ENCODE peak calls at places on chromosome 2, in eight cellular contexts. One of them, this sample, is unnamed.

GRCh38 chr2:108171652-108172051 is 68.1 kb upstream of the SULT1C3 start:
- DNase-seq in pancreas: no peak
- DNase-seq in fibroblast of lung: no peak
- DNase-seq in tibial artery: no peak
- DNase-seq in upper lobe of right lung: no peak
- DNase-seq in cardiac fibroblast: no peak
- DNase-seq in progenitor cell of endocrine pancreas: no peak
- DNase-seq in chondrocyte: no peak
- DNase-seq in this sample: no peak

GRCh38 chr2:168194784-168195522 is 52.4 kb downstream of the STK39 start:
- DNase-seq in pancreas: no peak
- DNase-seq in fibroblast of lung: no peak
- DNase-seq in tibial artery: no peak
- DNase-seq in upper lobe of right lung: no peak
- DNase-seq in cardiac fibroblast: no peak
- DNase-seq in progenitor cell of endocrine pancreas: no peak
- DNase-seq in chondrocyte: no peak
- DNase-seq in this sample: no peak

GRCh38 chr2:207558106-207558505 is 28.3 kb downstream of the CREB1 start:
- DNase-seq in pancreas: no peak
- DNase-seq in fibroblast of lung: peak
- DNase-seq in tibial artery: no peak
- DNase-seq in upper lobe of right lung: no peak
- DNase-seq in cardiac fibroblast: peak
- DNase-seq in progenitor cell of endocrine pancreas: no peak
- DNase-seq in chondrocyte: no peak
- DNase-seq in this sample: peak

GRCh38 chr2:168015274-168015953 is 232.0 kb downstream of the STK39 start:
- DNase-seq in pancreas: no peak
- DNase-seq in fibroblast of lung: no peak
- DNase-seq in tibial artery: no peak
- DNase-seq in upper lobe of right lung: no peak
- DNase-seq in cardiac fibroblast: no peak
- DNase-seq in progenitor cell of endocrine pancreas: no peak
- DNase-seq in chondrocyte: no peak
- DNase-seq in this sample: no peak

GRCh38 chr2:106129150-106129549 is 65.0 kb downstream of the UXS1 start:
- DNase-seq in pancreas: no peak
- DNase-seq in fibroblast of lung: no peak
- DNase-seq in tibial artery: no peak
- DNase-seq in upper lobe of right lung: no peak
- DNase-seq in cardiac fibroblast: no peak
- DNase-seq in progenitor cell of endocrine pancreas: no peak
- DNase-seq in chondrocyte: no peak
- DNase-seq in this sample: no peak

GRCh38 chr2:234840336-234840735 is 111.5 kb upstream of the SH3BP4 start:
- DNase-seq in pancreas: peak
- DNase-seq in fibroblast of lung: peak
- DNase-seq in tibial artery: no peak
- DNase-seq in upper lobe of right lung: no peak
- DNase-seq in cardiac fibroblast: peak
- DNase-seq in progenitor cell of endocrine pancreas: no peak
- DNase-seq in chondrocyte: no peak
- DNase-seq in this sample: peak

GRCh38 chr2:206159346-206160123 is at the start of the genes EEF1B2 and NDUFS1:
- DNase-seq in pancreas: peak
- DNase-seq in fibroblast of lung: peak
- DNase-seq in tibial artery: peak
- DNase-seq in upper lobe of right lung: peak
- DNase-seq in cardiac fibroblast: peak
- DNase-seq in progenitor cell of endocrine pancreas: peak
- DNase-seq in chondrocyte: peak
- DNase-seq in this sample: peak

GRCh38 chr2:31197166-31197565 is 20.1 kb downstream of the CAPN14 start:
- DNase-seq in pancreas: no peak
- DNase-seq in fibroblast of lung: no peak
- DNase-seq in tibial artery: no peak
- DNase-seq in upper lobe of right lung: no peak
- DNase-seq in cardiac fibroblast: no peak
- DNase-seq in progenitor cell of endocrine pancreas: no peak
- DNase-seq in chondrocyte: no peak
- DNase-seq in this sample: no peak

GRCh38 chr2:67982956-67983355 is 79.8 kb downstream of the C1D start:
- DNase-seq in pancreas: no peak
- DNase-seq in fibroblast of lung: peak
- DNase-seq in tibial artery: no peak
- DNase-seq in upper lobe of right lung: no peak
- DNase-seq in cardiac fibroblast: peak
- DNase-seq in progenitor cell of endocrine pancreas: no peak
- DNase-seq in chondrocyte: no peak
- DNase-seq in this sample: no peak

GRCh38 chr2:222693837-222694236 is 22.4 kb downstream of the MOGAT1 start:
- DNase-seq in pancreas: no peak
- DNase-seq in fibroblast of lung: peak
- DNase-seq in tibial artery: no peak
- DNase-seq in upper lobe of right lung: no peak
- DNase-seq in cardiac fibroblast: peak
- DNase-seq in progenitor cell of endocrine pancreas: no peak
- DNase-seq in chondrocyte: no peak
- DNase-seq in this sample: no peak

GRCh38 chr2:127514485-127514884 is 11.8 kb downstream of the IWS1 start:
- DNase-seq in pancreas: no peak
- DNase-seq in fibroblast of lung: no peak
- DNase-seq in tibial artery: no peak
- DNase-seq in upper lobe of right lung: no peak
- DNase-seq in cardiac fibroblast: no peak
- DNase-seq in progenitor cell of endocrine pancreas: no peak
- DNase-seq in chondrocyte: no peak
- DNase-seq in this sample: no peak

GRCh38 chr2:6370753-6371152 is 495.0 kb downstream of the CMPK2 start:
- DNase-seq in pancreas: no peak
- DNase-seq in fibroblast of lung: no peak
- DNase-seq in tibial artery: no peak
- DNase-seq in upper lobe of right lung: no peak
- DNase-seq in cardiac fibroblast: no peak
- DNase-seq in progenitor cell of endocrine pancreas: no peak
- DNase-seq in chondrocyte: no peak
- DNase-seq in this sample: no peak

GRCh38 chr2:137255345-137255744 is 490.0 kb downstream of the THSD7B start:
- DNase-seq in pancreas: no peak
- DNase-seq in fibroblast of lung: no peak
- DNase-seq in tibial artery: no peak
- DNase-seq in upper lobe of right lung: no peak
- DNase-seq in cardiac fibroblast: no peak
- DNase-seq in progenitor cell of endocrine pancreas: no peak
- DNase-seq in chondrocyte: no peak
- DNase-seq in this sample: no peak

GRCh38 chr2:58539973-58540372 is 298.8 kb upstream of the FANCL start:
- DNase-seq in pancreas: no peak
- DNase-seq in fibroblast of lung: no peak
- DNase-seq in tibial artery: no peak
- DNase-seq in upper lobe of right lung: no peak
- DNase-seq in cardiac fibroblast: no peak
- DNase-seq in progenitor cell of endocrine pancreas: no peak
- DNase-seq in chondrocyte: no peak
- DNase-seq in this sample: no peak

GRCh38 chr2:20604957-20605381 is 45.9 kb downstream of the HS1BP3 start:
- DNase-seq in pancreas: no peak
- DNase-seq in fibroblast of lung: peak
- DNase-seq in tibial artery: peak
- DNase-seq in upper lobe of right lung: no peak
- DNase-seq in cardiac fibroblast: peak
- DNase-seq in progenitor cell of endocrine pancreas: no peak
- DNase-seq in chondrocyte: peak
- DNase-seq in this sample: peak

GRCh38 chr2:58045580-58046334 is 849 bp upstream of the VRK2 start:
- DNase-seq in pancreas: no peak
- DNase-seq in fibroblast of lung: no peak
- DNase-seq in tibial artery: no peak
- DNase-seq in upper lobe of right lung: peak
- DNase-seq in cardiac fibroblast: no peak
- DNase-seq in progenitor cell of endocrine pancreas: no peak
- DNase-seq in chondrocyte: no peak
- DNase-seq in this sample: no peak

GRCh38 chr2:72793798-72794447 is 31.9 kb downstream of the EXOC6B start:
- DNase-seq in pancreas: no peak
- DNase-seq in fibroblast of lung: peak
- DNase-seq in tibial artery: no peak
- DNase-seq in upper lobe of right lung: no peak
- DNase-seq in cardiac fibroblast: peak
- DNase-seq in progenitor cell of endocrine pancreas: no peak
- DNase-seq in chondrocyte: no peak
- DNase-seq in this sample: peak

GRCh38 chr2:109238580-109238979 is 109.6 kb downstream of the SH3RF3 start:
- DNase-seq in pancreas: peak
- DNase-seq in fibroblast of lung: peak
- DNase-seq in tibial artery: peak
- DNase-seq in upper lobe of right lung: peak
- DNase-seq in cardiac fibroblast: peak
- DNase-seq in progenitor cell of endocrine pancreas: no peak
- DNase-seq in chondrocyte: no peak
- DNase-seq in this sample: peak

GRCh38 chr2:99944019-99944418 is 198.4 kb downstream of the AFF3 start:
- DNase-seq in pancreas: no peak
- DNase-seq in fibroblast of lung: no peak
- DNase-seq in tibial artery: no peak
- DNase-seq in upper lobe of right lung: no peak
- DNase-seq in cardiac fibroblast: no peak
- DNase-seq in progenitor cell of endocrine pancreas: no peak
- DNase-seq in chondrocyte: no peak
- DNase-seq in this sample: no peak

GRCh38 chr2:85191157-85191556 is 58.0 kb downstream of the TCF7L1 start:
- DNase-seq in pancreas: no peak
- DNase-seq in fibroblast of lung: no peak
- DNase-seq in tibial artery: no peak
- DNase-seq in upper lobe of right lung: no peak
- DNase-seq in cardiac fibroblast: no peak
- DNase-seq in progenitor cell of endocrine pancreas: no peak
- DNase-seq in chondrocyte: no peak
- DNase-seq in this sample: no peak
- TF ChIP-seq CTCF in pancreas: no peak
- TF ChIP-seq CTCF in fibroblast of lung: no peak
- TF ChIP-seq CTCF in tibial artery: no peak
- TF ChIP-seq CTCF in upper lobe of right lung: no peak
- TF ChIP-seq CTCF in cardiac fibroblast: no peak
- TF ChIP-seq CTCF in progenitor cell of endocrine pancreas: no peak
- TF ChIP-seq CTCF in chondrocyte: no peak
- TF ChIP-seq CTCF in this sample: no peak

GRCh38 chr2:46635442-46635841 is 156.1 kb downstream of the TMEM247 start:
- DNase-seq in pancreas: no peak
- DNase-seq in fibroblast of lung: no peak
- DNase-seq in tibial artery: no peak
- DNase-seq in upper lobe of right lung: no peak
- DNase-seq in cardiac fibroblast: no peak
- DNase-seq in progenitor cell of endocrine pancreas: no peak
- DNase-seq in chondrocyte: no peak
- DNase-seq in this sample: no peak

GRCh38 chr2:46634905-46635304 is 155.5 kb downstream of the TMEM247 start:
- DNase-seq in pancreas: no peak
- DNase-seq in fibroblast of lung: no peak
- DNase-seq in tibial artery: no peak
- DNase-seq in upper lobe of right lung: no peak
- DNase-seq in cardiac fibroblast: no peak
- DNase-seq in progenitor cell of endocrine pancreas: no peak
- DNase-seq in chondrocyte: no peak
- DNase-seq in this sample: no peak

DNA sequence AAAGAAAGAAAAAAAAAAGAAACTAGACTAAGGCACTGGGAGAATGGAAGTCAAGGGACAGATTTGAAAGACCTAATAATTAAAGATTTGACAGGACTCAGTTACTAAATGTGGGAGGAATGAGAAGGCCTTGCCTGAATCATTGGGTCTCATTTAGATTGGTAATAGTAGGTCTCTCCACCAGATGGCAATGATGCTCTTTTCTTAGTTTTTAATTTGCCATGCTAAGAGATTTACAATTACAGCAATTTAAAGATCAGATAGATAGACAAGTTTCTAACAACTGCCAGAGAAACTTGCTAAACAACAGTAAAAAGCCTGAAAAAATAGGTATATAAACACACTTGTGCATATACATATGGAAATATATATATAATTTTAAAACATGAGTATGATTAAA is 153.0 kb downstream of the TMEM247 start:
- DNase-seq in pancreas: no peak
- DNase-seq in fibroblast of lung: peak
- DNase-seq in tibial artery: no peak
- DNase-seq in upper lobe of right lung: no peak
- DNase-seq in cardiac fibroblast: peak
- DNase-seq in progenitor cell of endocrine pancreas: no peak
- DNase-seq in chondrocyte: no peak
- DNase-seq in this sample: no peak
- TF ChIP-seq CTCF in pancreas: peak
- TF ChIP-seq CTCF in fibroblast of lung: peak
- TF ChIP-seq CTCF in tibial artery: peak
- TF ChIP-seq CTCF in upper lobe of right lung: peak
- TF ChIP-seq CTCF in cardiac fibroblast: peak
- TF ChIP-seq CTCF in progenitor cell of endocrine pancreas: peak
- TF ChIP-seq CTCF in chondrocyte: peak
- TF ChIP-seq CTCF in this sample: peak

DNA sequence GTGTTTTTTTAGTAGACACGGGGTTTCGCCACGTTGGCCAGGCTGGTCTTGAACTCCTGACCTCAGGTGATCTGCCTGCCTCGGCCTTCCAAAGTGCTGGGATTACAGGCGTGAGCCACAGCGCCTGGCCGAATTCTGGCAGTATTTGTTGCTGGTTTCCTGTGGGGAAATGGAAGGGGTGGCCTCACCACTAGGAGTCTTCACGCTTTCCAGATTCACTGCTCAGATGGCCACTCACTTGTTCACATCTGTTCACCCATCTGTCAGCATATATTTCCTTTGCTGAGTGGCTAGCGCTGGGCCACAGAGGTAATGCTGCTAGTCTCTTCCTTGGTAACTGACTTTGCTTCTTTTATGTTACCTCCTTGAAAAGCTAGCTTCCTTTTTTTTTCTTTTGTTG is 27.2 kb downstream of the TMEM177 start:
- DNase-seq in pancreas: no peak
- DNase-seq in fibroblast of lung: no peak
- DNase-seq in tibial artery: peak
- DNase-seq in upper lobe of right lung: no peak
- DNase-seq in cardiac fibroblast: no peak
- DNase-seq in progenitor cell of endocrine pancreas: no peak
- DNase-seq in chondrocyte: peak
- DNase-seq in this sample: no peak
- TF ChIP-seq CTCF in pancreas: no peak
- TF ChIP-seq CTCF in fibroblast of lung: no peak
- TF ChIP-seq CTCF in tibial artery: no peak
- TF ChIP-seq CTCF in upper lobe of right lung: no peak
- TF ChIP-seq CTCF in cardiac fibroblast: no peak
- TF ChIP-seq CTCF in progenitor cell of endocrine pancreas: no peak
- TF ChIP-seq CTCF in chondrocyte: no peak
- TF ChIP-seq CTCF in this sample: no peak

GRCh38 chr2:70233892-70234291 is 14.5 kb downstream of the TIA1 start:
- DNase-seq in pancreas: no peak
- DNase-seq in fibroblast of lung: no peak
- DNase-seq in tibial artery: no peak
- DNase-seq in upper lobe of right lung: no peak
- DNase-seq in cardiac fibroblast: no peak
- DNase-seq in progenitor cell of endocrine pancreas: no peak
- DNase-seq in chondrocyte: no peak
- DNase-seq in this sample: no peak
- TF ChIP-seq CTCF in pancreas: no peak
- TF ChIP-seq CTCF in fibroblast of lung: no peak
- TF ChIP-seq CTCF in tibial artery: no peak
- TF ChIP-seq CTCF in upper lobe of right lung: no peak
- TF ChIP-seq CTCF in cardiac fibroblast: no peak
- TF ChIP-seq CTCF in progenitor cell of endocrine pancreas: no peak
- TF ChIP-seq CTCF in chondrocyte: no peak
- TF ChIP-seq CTCF in this sample: no peak